ENCODE peak calls at places on chromosomes 7 and 10, in seven cellular contexts. F is body of pancreas; B is CD8-positive, alpha-beta memory T cell; T is keratinocyte; Y is GM19239; Z is MCF 10A; R is hepatocyte. Q is an unnamed sample.

GRCh38 chr7:105656922-105657521 is 75.7 kb upstream of the EFCAB10 start:
- DNase-seq in B (peak; percentile 60), R (no peak), F (peak; percentile 31), Y (peak; percentile 52), Z (peak; percentile 61), T (no peak), Q (no peak)

GRCh38 chr7:84617265-84618030 is 422.9 kb upstream of the SEMA3A start:
- DNase-seq in Z (no peak), R (no peak), B (no peak), Y (no peak), T (no peak), F (no peak), Q (no peak)

GRCh38 chr7:69676247-69676646 is 78.0 kb downstream of the AUTS2 start:
- DNase-seq in R (no peak), B (no peak), F (no peak), Z (no peak), T (no peak), Y (no peak), Q (no peak)

GRCh38 chr7:135785065-135785464 is 36.5 kb upstream of the FAM180A start:
- DNase-seq in B (no peak), Y (no peak), Z (no peak), R (no peak), T (no peak), F (no peak), Q (no peak)

GRCh38 chr10:17768506-17768905 is 16.5 kb downstream of the TMEM236 start:
- DNase-seq in F (no peak), Y (no peak), B (no peak), Z (no peak), R (no peak), T (no peak), Q (peak; percentile 48)

GRCh38 chr7:84237533-84238173 is 43.1 kb upstream of the SEMA3A start:
- DNase-seq in Z (peak; percentile 87), B (no peak), F (no peak), R (no peak), Y (no peak), T (peak; percentile 87), Q (peak; percentile 99)

GRCh38 chr10:130221456-130222375 is 85.5 kb downstream of the GLRX3 start:
- DNase-seq in B (no peak), F (no peak), Y (no peak), Z (no peak), T (no peak), R (no peak), Q (no peak)

GRCh38 chr10:30752481-30752881 is 122.9 kb upstream of the LYZL2 start:
- DNase-seq in R (no peak), B (no peak), Y (no peak), Z (no peak), F (no peak), T (no peak), Q (no peak)

GRCh38 chr10:61063911-61064310 is 119.9 kb upstream of the RHOBTB1 start:
- DNase-seq in F (no peak), T (no peak), R (no peak), Z (no peak), Y (no peak), B (no peak), Q (peak; percentile 75)